ENCODE peak calls at places on chromosome 5, in four cellular contexts. One of them, this sample, is unnamed.
A peak's percentile ranks its signal among the peaks of the same experiment; 100 is the strongest.

GRCh38 chr5:129244478-129244877 is 149.9 kb downstream of the ISOC1 start:
- DNase-seq in uterus: no peak
- DNase-seq in Peyer's patch: no peak
- DNase-seq in body of pancreas: no peak
- DNase-seq in this sample: no peak

GRCh38 chr5:93249651-93250289 is 331.2 kb downstream of the NR2F1-AS1 start:
- DNase-seq in uterus: no peak
- DNase-seq in Peyer's patch: no peak
- DNase-seq in body of pancreas: no peak
- DNase-seq in this sample: no peak

GRCh38 chr5:29001666-29002065 is 1963.3 kb upstream of the CDH9 start:
- DNase-seq in uterus: no peak
- DNase-seq in Peyer's patch: no peak
- DNase-seq in body of pancreas: no peak
- DNase-seq in this sample: no peak

GRCh38 chr5:33829430-33829829 is 62.4 kb downstream of the ADAMTS12 start:
- DNase-seq in uterus: peak; percentile 21
- DNase-seq in Peyer's patch: no peak
- DNase-seq in body of pancreas: no peak
- DNase-seq in this sample: no peak

GRCh38 chr5:109759304-109759703 is 69.6 kb downstream of the MAN2A1 start:
- DNase-seq in uterus: no peak
- DNase-seq in Peyer's patch: no peak
- DNase-seq in body of pancreas: no peak
- DNase-seq in this sample: no peak

GRCh38 chr5:112573441-112573840 is 154.4 kb upstream of the EPB41L4A start:
- DNase-seq in uterus: no peak
- DNase-seq in Peyer's patch: no peak
- DNase-seq in body of pancreas: no peak
- DNase-seq in this sample: no peak

GRCh38 chr5:146588806-146589355 is 72.9 kb upstream of the GPR151 start:
- DNase-seq in uterus: no peak
- DNase-seq in Peyer's patch: no peak
- DNase-seq in body of pancreas: no peak
- DNase-seq in this sample: no peak

GRCh38 chr5:179250561-179251225 is 94.6 kb downstream of the ADAMTS2 start:
- DNase-seq in uterus: peak; percentile 3
- DNase-seq in Peyer's patch: peak; percentile 25
- DNase-seq in body of pancreas: peak; percentile 2
- DNase-seq in this sample: peak; percentile 24

GRCh38 chr5:155839251-155840037 is 487.5 kb upstream of the SGCD start:
- DNase-seq in uterus: no peak
- DNase-seq in Peyer's patch: no peak
- DNase-seq in body of pancreas: no peak
- DNase-seq in this sample: no peak

GRCh38 chr5:173326501-173326960 is 1.7 kb downstream of the STC2 start:
- DNase-seq in uterus: no peak
- DNase-seq in Peyer's patch: no peak
- DNase-seq in body of pancreas: peak; percentile 21
- DNase-seq in this sample: no peak

GRCh38 chr5:172540099-172540870 is 86.0 kb upstream of the SH3PXD2B start:
- DNase-seq in uterus: no peak
- DNase-seq in Peyer's patch: no peak
- DNase-seq in body of pancreas: no peak
- DNase-seq in this sample: no peak

GRCh38 chr5:134466241-134467069 is 54.8 kb upstream of the CDKN2AIPNL start:
- DNase-seq in uterus: peak; percentile 99
- DNase-seq in Peyer's patch: peak; percentile 99
- DNase-seq in body of pancreas: peak; percentile 100
- DNase-seq in this sample: peak; percentile 97

GRCh38 chr5:156020650-156021049 is 306.3 kb upstream of the SGCD start:
- DNase-seq in uterus: no peak
- DNase-seq in Peyer's patch: no peak
- DNase-seq in body of pancreas: no peak
- DNase-seq in this sample: no peak

GRCh38 chr5:10505517-10506095 is 58.3 kb upstream of the ANKRD33B start:
- DNase-seq in uterus: no peak
- DNase-seq in Peyer's patch: no peak
- DNase-seq in body of pancreas: no peak
- DNase-seq in this sample: no peak

GRCh38 chr5:104512063-104512798 is 949.6 kb upstream of the NUDT12 start:
- DNase-seq in uterus: no peak
- DNase-seq in Peyer's patch: no peak
- DNase-seq in body of pancreas: no peak
- DNase-seq in this sample: no peak

GRCh38 chr5:59744531-59744992 is 149.0 kb downstream of the PDE4D start:
- DNase-seq in uterus: no peak
- DNase-seq in Peyer's patch: no peak
- DNase-seq in body of pancreas: no peak
- DNase-seq in this sample: no peak

GRCh38 chr5:23352437-23352836 is 155.0 kb upstream of the PRDM9 start:
- DNase-seq in uterus: no peak
- DNase-seq in Peyer's patch: no peak
- DNase-seq in body of pancreas: no peak
- DNase-seq in this sample: no peak

GRCh38 chr5:135461752-135462151 is 9.6 kb upstream of the TIFAB start:
- DNase-seq in uterus: no peak
- DNase-seq in Peyer's patch: peak; percentile 30
- DNase-seq in body of pancreas: no peak
- DNase-seq in this sample: no peak

GRCh38 chr5:149464796-149465489 is 85.9 kb upstream of the IL17B start:
- DNase-seq in uterus: peak; percentile 68
- DNase-seq in Peyer's patch: peak; percentile 76
- DNase-seq in body of pancreas: no peak
- DNase-seq in this sample: no peak

GRCh38 chr5:73672130-73672529 is 46.1 kb downstream of the ARHGEF28 start:
- DNase-seq in uterus: no peak
- DNase-seq in Peyer's patch: no peak
- DNase-seq in body of pancreas: no peak
- DNase-seq in this sample: no peak

GRCh38 chr5:43193171-43193951 is 1.3 kb downstream of the NIM1K start:
- DNase-seq in uterus: peak; percentile 40
- DNase-seq in Peyer's patch: no peak
- DNase-seq in body of pancreas: no peak
- DNase-seq in this sample: no peak

GRCh38 chr5:170347022-170347421 is 42.1 kb downstream of the KCNMB1 start:
- DNase-seq in uterus: no peak
- DNase-seq in Peyer's patch: no peak
- DNase-seq in body of pancreas: no peak
- DNase-seq in this sample: no peak

GRCh38 chr5:168239325-168239724 is 52.1 kb upstream of the WWC1 start:
- DNase-seq in uterus: no peak
- DNase-seq in Peyer's patch: no peak
- DNase-seq in body of pancreas: no peak
- DNase-seq in this sample: no peak

GRCh38 chr5:137072376-137073174 is 426.6 kb downstream of the SPOCK1 start:
- DNase-seq in uterus: peak; percentile 51
- DNase-seq in Peyer's patch: no peak
- DNase-seq in body of pancreas: no peak
- DNase-seq in this sample: no peak

GRCh38 chr5:1545798-1546355 is 22.1 kb upstream of the LPCAT1 start:
- DNase-seq in uterus: no peak
- DNase-seq in Peyer's patch: no peak
- DNase-seq in body of pancreas: no peak
- DNase-seq in this sample: peak; percentile 62

GRCh38 chr5:168965638-168966037 is 335.3 kb downstream of the SLIT3 start:
- DNase-seq in uterus: no peak
- DNase-seq in Peyer's patch: no peak
- DNase-seq in body of pancreas: no peak
- DNase-seq in this sample: no peak

GRCh38 chr5:111511174-111512025 is 935 bp downstream of the STARD4 start:
- DNase-seq in uterus: no peak
- DNase-seq in Peyer's patch: no peak
- DNase-seq in body of pancreas: no peak
- DNase-seq in this sample: no peak

GRCh38 chr5:125703616-125704015 is 719.6 kb upstream of the GRAMD2B start:
- DNase-seq in uterus: no peak
- DNase-seq in Peyer's patch: no peak
- DNase-seq in body of pancreas: no peak
- DNase-seq in this sample: no peak

GRCh38 chr5:30627945-30628344 is 565.5 kb upstream of the CDH6 start:
- DNase-seq in uterus: no peak
- DNase-seq in Peyer's patch: no peak
- DNase-seq in body of pancreas: no peak
- DNase-seq in this sample: no peak

GRCh38 chr5:108266235-108266634 is 115.7 kb downstream of the FBXL17 start:
- DNase-seq in uterus: no peak
- DNase-seq in Peyer's patch: no peak
- DNase-seq in body of pancreas: no peak
- DNase-seq in this sample: no peak

GRCh38 chr5:178434851-178435250 is 155.3 kb downstream of the COL23A1 start:
- DNase-seq in uterus: no peak
- DNase-seq in Peyer's patch: no peak
- DNase-seq in body of pancreas: no peak
- DNase-seq in this sample: peak; percentile 47

GRCh38 chr5:125560476-125561225 is 814.2 kb upstream of the ZNF608 start:
- DNase-seq in uterus: no peak
- DNase-seq in Peyer's patch: no peak
- DNase-seq in body of pancreas: no peak
- DNase-seq in this sample: no peak

GRCh38 chr5:58263291-58263690 is 196.6 kb downstream of the PLK2 start:
- DNase-seq in uterus: no peak
- DNase-seq in Peyer's patch: no peak
- DNase-seq in body of pancreas: no peak
- DNase-seq in this sample: no peak

DNA sequence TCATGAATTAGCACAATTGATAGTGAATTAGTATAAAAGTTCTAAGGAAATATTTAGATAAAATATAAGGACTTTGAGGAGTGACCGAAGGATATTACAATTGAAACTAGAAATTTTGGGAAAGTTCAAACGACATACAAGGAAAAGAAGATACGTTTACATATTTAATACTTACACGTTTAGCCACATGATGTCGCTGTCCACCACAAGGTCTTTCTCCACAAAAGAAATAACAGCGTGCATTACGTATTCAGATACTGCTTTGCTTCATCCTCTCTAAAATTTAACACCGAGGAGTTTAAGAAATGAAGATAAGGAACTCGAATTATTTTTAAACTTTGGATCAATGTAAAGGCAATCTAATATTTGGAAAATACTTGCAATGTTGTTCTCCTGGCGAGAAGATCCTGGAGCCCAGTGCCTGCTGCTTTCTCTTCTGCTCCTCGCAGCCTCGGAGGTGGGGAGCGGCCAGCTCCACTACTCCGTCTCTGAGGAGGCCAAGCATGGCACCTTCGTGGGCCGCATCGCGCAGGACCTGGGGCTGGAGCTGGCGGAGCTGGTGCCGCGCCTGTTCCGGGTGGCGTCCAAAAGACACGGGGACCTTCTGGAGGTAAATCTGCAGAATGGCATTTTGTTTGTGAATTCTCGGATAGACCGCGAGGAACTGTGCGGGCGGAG is at the start of gene PCDHA3:
- DNase-seq in uterus: no peak
- DNase-seq in Peyer's patch: no peak
- DNase-seq in body of pancreas: no peak
- DNase-seq in this sample: no peak
- H3K4me1 ChIP-seq in uterus: no peaks in the 10 kb centered on the region
- H3K4me1 ChIP-seq in Peyer's patch: no peaks in the 10 kb centered on the region
- H3K4me1 ChIP-seq in body of pancreas: no peaks in the 10 kb centered on the region
- H3K4me1 ChIP-seq in this sample: no peaks in the 10 kb centered on the region

DNA sequence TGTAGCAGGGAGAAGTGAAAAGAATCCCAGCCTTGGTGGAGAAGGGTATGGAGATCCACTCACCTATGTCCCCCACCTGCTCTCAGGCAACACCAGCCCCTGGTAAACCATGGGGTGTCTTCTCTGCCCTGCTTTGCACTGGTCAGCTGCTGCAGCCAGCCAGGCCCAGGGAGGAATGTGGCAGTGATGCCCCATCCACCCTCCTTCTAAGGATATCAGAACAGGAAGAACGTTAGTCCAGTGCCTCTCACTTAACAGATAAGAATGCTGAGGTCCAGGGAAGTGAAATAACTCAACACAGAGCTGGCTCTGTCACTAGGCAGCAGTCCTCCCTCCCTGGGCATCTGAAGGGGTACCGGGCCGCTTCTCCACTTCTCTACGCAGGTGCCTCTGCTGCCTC is 9.7 kb upstream of the PPIC start:
- DNase-seq in uterus: no peak
- DNase-seq in Peyer's patch: no peak
- DNase-seq in body of pancreas: no peak
- DNase-seq in this sample: no peak
- H3K27ac ChIP-seq in uterus: no peak overlapping the region
- H3K27ac ChIP-seq in Peyer's patch: no peak overlapping the region
- H3K27ac ChIP-seq in body of pancreas: no peak overlapping the region
- H3K27ac ChIP-seq in this sample: no peak overlapping the region

DNA sequence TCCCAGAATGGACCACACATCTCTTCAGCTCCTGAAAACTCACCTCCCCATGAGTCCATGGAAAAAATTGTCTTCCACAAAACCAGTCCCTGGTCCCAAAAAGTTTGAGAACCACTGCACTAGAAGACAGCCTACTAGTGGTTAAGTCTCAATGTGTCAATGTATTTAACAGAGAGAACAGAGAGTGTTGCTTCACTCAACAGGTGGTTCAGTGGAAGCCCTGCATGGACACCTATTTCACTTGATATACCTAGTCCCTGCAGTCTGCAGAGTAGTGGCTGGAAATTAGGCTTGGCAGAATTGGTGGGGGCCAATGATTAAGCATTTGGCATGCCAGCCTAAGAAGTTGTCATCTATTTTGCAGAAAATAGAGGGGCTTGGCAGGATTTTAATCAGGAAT is 23.0 kb downstream of the IL7R start:
- DNase-seq in uterus: no peak
- DNase-seq in Peyer's patch: no peak
- DNase-seq in body of pancreas: no peak
- DNase-seq in this sample: no peak
- H3K4me1 ChIP-seq in uterus: no peaks in the 10 kb centered on the region
- H3K4me1 ChIP-seq in Peyer's patch: no peaks in the 10 kb centered on the region
- H3K4me1 ChIP-seq in body of pancreas: no peaks in the 10 kb centered on the region
- H3K4me1 ChIP-seq in this sample: peaks cover 5% of the 10 kb centered on the region

GRCh38 chr5:138646671-138647070 is 71.5 kb upstream of the HSPA9 start:
- DNase-seq in uterus: no peak
- DNase-seq in Peyer's patch: peak; percentile 41
- DNase-seq in body of pancreas: no peak
- DNase-seq in this sample: no peak
- H3K27ac ChIP-seq in uterus: no peak overlapping the region
- H3K27ac ChIP-seq in Peyer's patch: no peak overlapping the region
- H3K27ac ChIP-seq in body of pancreas: no peak overlapping the region
- H3K27ac ChIP-seq in this sample: no peak overlapping the region

GRCh38 chr5:14148483-14148882 is 5.3 kb downstream of the TRIO start:
- DNase-seq in uterus: no peak
- DNase-seq in Peyer's patch: no peak
- DNase-seq in body of pancreas: no peak
- DNase-seq in this sample: no peak
- H3K4me1 ChIP-seq in uterus: peaks cover 20% of the 10 kb centered on the region
- H3K4me1 ChIP-seq in Peyer's patch: peaks cover 23% of the 10 kb centered on the region
- H3K4me1 ChIP-seq in body of pancreas: peaks cover 50% of the 10 kb centered on the region
- H3K4me1 ChIP-seq in this sample: peaks cover 62% of the 10 kb centered on the region

This sample was measured in lower lobe of right lung.